ENCODE peak calls at places on chromosomes 2 and 18, in ten cellular contexts. J is D341Med; L is T-helper 1 cell; Y is NCI-H2081; M is glomerular endothelial cell; E is hypothalamus; H is NCI-H1105 treated with DMSO at 0.1 percent for 48 hours; W is activated effector memory CD4-positive, alpha-beta T cell treated with Interleukin-2 at 50 U/mL for 16 hours; T is H4; K is fibroblast of lung. P is an unnamed sample.

GRCh38 chr18:70046207-70046606 is 98.5 kb upstream of the CD226 start:
- DNase-seq in Y (no peak), M (no peak), W (no peak), L (no peak), K (peak; percentile 42), T (no peak), H (no peak), E (no peak), J (no peak), P (no peak)

GRCh38 chr2:234980476-234981187 is 28.8 kb downstream of the SH3BP4 start:
- DNase-seq in H (peak; percentile 56), J (no peak), E (no peak), K (no peak), M (no peak), Y (peak; percentile 72), L (no peak), W (no peak), T (peak; percentile 63), P (no peak)

GRCh38 chr2:66574701-66575624 is 140.0 kb downstream of the MEIS1 start:
- DNase-seq in T (peak; percentile 80), J (peak; percentile 79), M (no peak), K (peak; percentile 93), Y (peak; percentile 77), W (no peak), L (no peak), H (peak; percentile 79), E (peak; percentile 11), P (no peak)

GRCh38 chr18:79588636-79589481 is 90.7 kb upstream of the CTDP1 start:
- DNase-seq in W (no peak), H (peak; percentile 35), Y (no peak), L (no peak), J (no peak), K (peak; percentile 97), E (no peak), M (no peak), T (no peak), P (no peak)

GRCh38 chr2:136242100-136242499 is 124.2 kb upstream of the CXCR4 start:
- DNase-seq in K (no peak), T (no peak), W (no peak), J (no peak), M (no peak), H (no peak), E (no peak), L (no peak), Y (no peak), P (no peak)

GRCh38 chr2:218334531-218334930 is 22.1 kb upstream of the CATIP start:
- DNase-seq in T (no peak), H (no peak), W (no peak), J (no peak), K (no peak), E (no peak), M (no peak), L (no peak), Y (no peak), P (no peak)

GRCh38 chr2:232981356-232981755 is 31.7 kb downstream of the NGEF start:
- DNase-seq in M (no peak), J (no peak), T (no peak), L (no peak), K (no peak), Y (no peak), H (no peak), W (no peak), E (no peak), P (no peak)

GRCh38 chr2:191026377-191026776 is 12.4 kb upstream of the STAT1 start:
- DNase-seq in Y (no peak), M (no peak), J (no peak), W (no peak), K (no peak), T (no peak), L (no peak), E (no peak), H (no peak), P (no peak)

GRCh38 chr2:44051948-44052347 is 56.2 kb upstream of the LRPPRC start:
- DNase-seq in H (no peak), M (no peak), E (no peak), Y (no peak), L (no peak), T (no peak), K (no peak), J (no peak), W (no peak), P (no peak)

GRCh38 chr2:103788875-103789715 is 1027.3 kb downstream of the TMEM182 start:
- DNase-seq in H (peak; percentile 76), W (no peak), Y (peak; percentile 9), L (no peak), T (peak; percentile 44), K (no peak), M (peak; percentile 63), E (peak; percentile 3), J (peak; percentile 44), P (no peak)

GRCh38 chr2:11582526-11583202 is 48.8 kb downstream of the GREB1 start:
- DNase-seq in K (peak; percentile 56), L (peak; percentile 41), J (peak; percentile 69), T (peak; percentile 40), M (no peak), W (peak; percentile 11), H (peak; percentile 32), Y (peak; percentile 58), E (peak; percentile 28), P (peak; percentile 37)

GRCh38 chr2:94871226-94872087 is at the start of gene TEKT4:
- DNase-seq in J (peak; percentile 20), H (peak; percentile 56), T (no peak), L (no peak), E (no peak), M (no peak), W (no peak), Y (no peak), K (no peak), P (no peak)

GRCh38 chr2:240964221-240964853 is 34.1 kb upstream of the SNED1 start:
- DNase-seq in Y (no peak), J (no peak), W (no peak), H (no peak), T (no peak), E (no peak), M (no peak), K (no peak), L (no peak), P (no peak)

GRCh38 chr2:71892132-71892730 is 255.4 kb downstream of the CYP26B1 start:
- DNase-seq in Y (no peak), T (no peak), L (no peak), E (no peak), W (no peak), J (no peak), H (no peak), K (no peak), M (no peak), P (no peak)

GRCh38 chr2:25301453-25302352 is 40.0 kb downstream of the DNMT3A start:
- DNase-seq in L (no peak), Y (no peak), W (peak; percentile 62), J (no peak), K (peak; percentile 65), H (no peak), E (no peak), T (peak; percentile 50), M (no peak), P (peak; percentile 64)

GRCh38 chr18:42078711-42079110 is 123.7 kb downstream of the PIK3C3 start:
- DNase-seq in K (peak; percentile 51), H (no peak), J (no peak), W (no peak), Y (no peak), M (no peak), L (no peak), T (no peak), E (no peak), P (no peak)

GRCh38 chr2:191167766-191168165 is 17.0 kb upstream of the STAT4 start:
- DNase-seq in K (peak; percentile 95), T (peak; percentile 70), E (no peak), W (no peak), J (no peak), H (no peak), L (no peak), M (no peak), Y (no peak), P (no peak)

GRCh38 chr2:2742745-2743144 is 411.7 kb upstream of the MYT1L start:
- DNase-seq in J (no peak), E (no peak), K (no peak), L (no peak), Y (no peak), M (no peak), H (no peak), T (no peak), W (no peak), P (no peak)

GRCh38 chr18:57446322-57446721 is 11.1 kb downstream of the ONECUT2 start:
- DNase-seq in E (no peak), H (peak; percentile 43), M (no peak), K (no peak), L (no peak), Y (peak; percentile 3), T (peak; percentile 61), W (no peak), J (peak; percentile 79), P (no peak)

GRCh38 chr18:27110319-27110718 is 74.8 kb downstream of the CHST9 start:
- DNase-seq in K (no peak), E (no peak), L (no peak), W (no peak), Y (peak; percentile 5), T (no peak), M (no peak), J (no peak), H (no peak), P (no peak)

GRCh38 chr2:65944213-65944612 is 490.7 kb upstream of the MEIS1 start:
- DNase-seq in J (no peak), H (no peak), T (no peak), E (no peak), Y (no peak), M (no peak), L (no peak), K (no peak), W (no peak), P (no peak)

GRCh38 chr2:109201465-109202420 is 72.7 kb downstream of the SH3RF3 start:
- DNase-seq in H (no peak), M (no peak), J (no peak), L (no peak), Y (no peak), W (no peak), K (no peak), E (no peak), T (no peak), P (no peak)

GRCh38 chr2:26770986-26771586 is 7.0 kb downstream of the SLC35F6 start:
- DNase-seq in H (no peak), W (no peak), J (peak; percentile 43), Y (no peak), M (no peak), E (no peak), L (peak; percentile 14), T (no peak), K (peak; percentile 94), P (no peak)

GRCh38 chr2:54763636-54764291 is 40.3 kb downstream of the EML6 start:
- DNase-seq in T (no peak), M (no peak), L (no peak), H (no peak), Y (peak; percentile 29), K (no peak), W (no peak), E (no peak), J (peak; percentile 62), P (no peak)

GRCh38 chr2:176729706-176730569 is 460.7 kb downstream of the MTX2 start:
- DNase-seq in L (no peak), T (no peak), K (peak; percentile 20), Y (peak; percentile 46), M (peak; percentile 20), E (no peak), H (peak; percentile 64), J (peak; percentile 46), W (no peak), P (no peak)

GRCh38 chr2:8923173-8923572 is 80.3 kb downstream of the MBOAT2 start:
- DNase-seq in T (no peak), Y (no peak), E (no peak), W (no peak), H (no peak), L (no peak), M (no peak), K (no peak), J (no peak), P (no peak)

GRCh38 chr18:27355308-27355707 is 170.2 kb upstream of the CHST9 start:
- DNase-seq in K (no peak), Y (no peak), E (no peak), M (no peak), J (no peak), W (no peak), L (no peak), T (no peak), H (no peak), P (no peak)

GRCh38 chr2:60416221-60417008 is 137.0 kb downstream of the BCL11A start:
- DNase-seq in H (no peak), W (no peak), T (no peak), L (no peak), E (no peak), J (no peak), K (peak; percentile 5), M (no peak), Y (no peak), P (no peak)

P was measured in activated T-helper 9 cell treated with anti-CD3 and anti-CD28 coated beads, Interleukin-2, amount 50 U/mL, for 16 hours.